ENCODE peak calls at places on chromosome 5, in ten cellular contexts. B, F, D, O, A, S, H, X, U and K are unnamed samples.

GRCh38 chr5:90446961-90447360 is 27.6 kb downstream of the MBLAC2 start:
- DNase-seq in B (no peak), F (no peak), D (peak), O (no peak), A (peak), S (peak), H (no peak), X (no peak), U (no peak), K (no peak)

GRCh38 chr5:143923634-143924265 is 111.8 kb downstream of the HMHB1 start:
- DNase-seq in B (no peak), F (no peak), D (peak), O (no peak), A (peak), S (peak), H (peak), X (no peak), U (peak), K (peak)

GRCh38 chr5:67190856-67191255 is 5.7 kb downstream of the CD180 start:
- DNase-seq in B (peak), F (no peak), D (no peak), O (no peak), A (no peak), S (peak), H (no peak), X (no peak), U (no peak), K (peak)

GRCh38 chr5:43007911-43008368 is 32.2 kb downstream of the ANXA2R start:
- DNase-seq in B (peak), F (no peak), D (peak), O (no peak), A (peak), S (peak), H (peak), X (peak), U (peak), K (peak)

GRCh38 chr5:172603425-172603824 is 37.6 kb upstream of the NEURL1B start:
- DNase-seq in B (no peak), F (no peak), D (peak), O (no peak), A (peak), S (peak), H (no peak), X (no peak), U (no peak), K (peak)

GRCh38 chr5:142175039-142175438 is 66.5 kb downstream of the NDFIP1 start:
- DNase-seq in B (peak), F (no peak), D (no peak), O (no peak), A (no peak), S (no peak), H (no peak), X (no peak), U (no peak), K (no peak)

GRCh38 chr5:158992104-158992740 is 107.5 kb downstream of the EBF1 start:
- DNase-seq in B (no peak), F (no peak), D (peak), O (no peak), A (no peak), S (peak), H (no peak), X (no peak), U (no peak), K (peak)

GRCh38 chr5:153352685-153353219 is 137.7 kb upstream of the GRIA1 start:
- DNase-seq in B (no peak), F (no peak), D (no peak), O (no peak), A (no peak), S (no peak), H (no peak), X (peak), U (peak), K (peak)

GRCh38 chr5:52684056-52684455 is 103.7 kb upstream of the ITGA1 start:
- DNase-seq in B (no peak), F (no peak), D (peak), O (no peak), A (no peak), S (no peak), H (no peak), X (no peak), U (no peak), K (peak)

GRCh38 chr5:112419596-112420110 is 576 bp upstream of the EPB41L4A start:
- DNase-seq in B (peak), F (no peak), D (peak), O (no peak), A (peak), S (peak), H (peak), X (no peak), U (peak), K (peak)

GRCh38 chr5:1519631-1520141 is 4.1 kb downstream of the LPCAT1 start:
- DNase-seq in B (no peak), F (peak), D (no peak), O (no peak), A (no peak), S (no peak), H (no peak), X (no peak), U (no peak), K (no peak)

GRCh38 chr5:174745495-174745894 is 21.1 kb downstream of the MSX2 start:
- DNase-seq in B (no peak), F (no peak), D (no peak), O (no peak), A (no peak), S (no peak), H (no peak), X (no peak), U (no peak), K (no peak)

GRCh38 chr5:1781726-1782384 is 17.8 kb downstream of the MRPL36 start:
- DNase-seq in B (no peak), F (peak), D (no peak), O (no peak), A (no peak), S (no peak), H (no peak), X (no peak), U (no peak), K (no peak)

GRCh38 chr5:98474211-98474610 is 299.3 kb upstream of the RGMB start:
- DNase-seq in B (no peak), F (no peak), D (no peak), O (no peak), A (no peak), S (no peak), H (no peak), X (no peak), U (no peak), K (no peak)

GRCh38 chr5:134289509-134290113 is 63.7 kb upstream of the PPP2CA start:
- DNase-seq in B (peak), F (no peak), D (peak), O (peak), A (peak), S (peak), H (peak), X (peak), U (peak), K (peak)

GRCh38 chr5:581266-581665 is 30.9 kb upstream of the CEP72 start:
- DNase-seq in B (no peak), F (peak), D (no peak), O (no peak), A (no peak), S (no peak), H (no peak), X (no peak), U (no peak), K (no peak)

GRCh38 chr5:99037668-99038067 is 108.9 kb upstream of the CHD1 start:
- DNase-seq in B (no peak), F (no peak), D (peak), O (no peak), A (peak), S (no peak), H (no peak), X (peak), U (no peak), K (no peak)

GRCh38 chr5:10756539-10756938 is 4.5 kb downstream of the DAP start:
- DNase-seq in B (no peak), F (no peak), D (peak), O (no peak), A (no peak), S (peak), H (no peak), X (no peak), U (no peak), K (peak)

GRCh38 chr5:64834037-64834436 is 65.3 kb downstream of the CWC27 start:
- DNase-seq in B (no peak), F (no peak), D (no peak), O (no peak), A (peak), S (peak), H (no peak), X (no peak), U (no peak), K (no peak)

GRCh38 chr5:133610489-133611356 is 1.6 kb downstream of the FSTL4 start:
- DNase-seq in B (peak), F (no peak), D (peak), O (no peak), A (peak), S (peak), H (peak), X (peak), U (peak), K (peak)

GRCh38 chr5:102715405-102715804 is 39.7 kb upstream of the PAM start:
- DNase-seq in B (no peak), F (no peak), D (peak), O (no peak), A (peak), S (peak), H (no peak), X (no peak), U (peak), K (peak)

GRCh38 chr5:179142434-179143198 is 82.4 kb downstream of the ZNF354C start:
- DNase-seq in B (no peak), F (peak), D (peak), O (no peak), A (peak), S (peak), H (no peak), X (peak), U (peak), K (peak)

GRCh38 chr5:137921931-137922330 is 32.7 kb downstream of the PKD2L2 start:
- DNase-seq in B (no peak), F (no peak), D (peak), O (no peak), A (peak), S (peak), H (no peak), X (no peak), U (no peak), K (peak)

GRCh38 chr5:68529581-68529980 is 314.0 kb downstream of the PIK3R1 start:
- DNase-seq in B (no peak), F (no peak), D (peak), O (no peak), A (peak), S (peak), H (no peak), X (no peak), U (no peak), K (peak)

GRCh38 chr5:75668988-75669760 is 48.1 kb downstream of the POC5 start:
- DNase-seq in B (no peak), F (no peak), D (peak), O (no peak), A (no peak), S (peak), H (peak), X (peak), U (peak), K (peak)

GRCh38 chr5:154077692-154078091 is 38.9 kb downstream of the MFAP3 start:
- DNase-seq in B (no peak), F (no peak), D (peak), O (no peak), A (peak), S (peak), H (no peak), X (no peak), U (no peak), K (peak)

GRCh38 chr5:9358961-9359686 is 186.8 kb downstream of the SEMA5A start:
- DNase-seq in B (no peak), F (no peak), D (peak), O (no peak), A (peak), S (peak), H (no peak), X (no peak), U (peak), K (peak)

GRCh38 chr5:163366757-163367156 is 70.6 kb upstream of the CCNG1 start:
- DNase-seq in B (no peak), F (no peak), D (no peak), O (peak), A (no peak), S (no peak), H (no peak), X (no peak), U (no peak), K (no peak)

GRCh38 chr5:142324377-142324870 is 397 bp downstream of the SPRY4 start:
- DNase-seq in B (no peak), F (no peak), D (no peak), O (no peak), A (no peak), S (no peak), H (peak), X (no peak), U (no peak), K (no peak)

GRCh38 chr5:176803943-176804498 is 6.3 kb upstream of the UNC5A start:
- DNase-seq in B (peak), F (no peak), D (no peak), O (no peak), A (peak), S (peak), H (no peak), X (peak), U (no peak), K (peak)

GRCh38 chr5:124436294-124436693 is 310.1 kb downstream of the ZNF608 start:
- DNase-seq in B (no peak), F (no peak), D (peak), O (no peak), A (no peak), S (no peak), H (no peak), X (no peak), U (no peak), K (no peak)

GRCh38 chr5:175517824-175518450 is 39.6 kb downstream of the SFXN1 start:
- DNase-seq in B (no peak), F (no peak), D (peak), O (no peak), A (peak), S (peak), H (no peak), X (peak), U (peak), K (peak)

GRCh38 chr5:128645582-128645981 is 107.5 kb upstream of the FBN2 start:
- DNase-seq in B (no peak), F (no peak), D (peak), O (no peak), A (no peak), S (peak), H (no peak), X (no peak), U (no peak), K (no peak)